ENCODE peak calls at places on chromosomes 11 and 22, in six cellular contexts. E is sigmoid colon, F is mesenchymal stem cell, A is dorsolateral prefrontal cortex, U is tibial nerve, J is pancreas. G is an unnamed sample.
A peak's percentile ranks its signal among the peaks of the same experiment; 100 is the strongest.

GRCh38 chr11:101127348-101127698 is 2.3 kb downstream of the PGR start:
- DNase-seq in E (peak; percentile 69), F (no peak), A (no peak), U (no peak), J (peak; percentile 15), G (no peak)

GRCh38 chr11:827146-827860 is 416 bp upstream of the CRACR2B start:
- DNase-seq in E (no peak), F (no peak), A (no peak), U (no peak), J (peak; percentile 63), G (no peak)

GRCh38 chr22:27572267-27572666 is 229.3 kb downstream of the MN1 start:
- DNase-seq in E (no peak), F (no peak), A (no peak), U (no peak), J (no peak), G (no peak)

GRCh38 chr11:45544826-45545225 is 120.6 kb downstream of the CHST1 start:
- DNase-seq in E (no peak), F (no peak), A (no peak), U (no peak), J (no peak), G (no peak)

GRCh38 chr22:36902143-36902911 is 11.1 kb upstream of the CSF2RB start:
- DNase-seq in E (no peak), F (no peak), A (no peak), U (peak; percentile 20), J (no peak), G (no peak)

GRCh38 chr11:14414470-14415461 is 55.8 kb upstream of the RRAS2 start:
- DNase-seq in E (no peak), F (peak; percentile 23), A (no peak), U (no peak), J (no peak), G (no peak)

GRCh38 chr22:27405672-27406388 is 395.7 kb downstream of the MN1 start:
- DNase-seq in E (no peak), F (peak; percentile 43), A (peak; percentile 38), U (peak; percentile 44), J (peak; percentile 36), G (no peak)

GRCh38 chr22:32634424-32634981 is 159.9 kb downstream of the FBXO7 start:
- DNase-seq in E (no peak), F (no peak), A (no peak), U (no peak), J (no peak), G (no peak)

GRCh38 chr22:42919199-42919598 is 62.1 kb upstream of the ARFGAP3 start:
- DNase-seq in E (peak; percentile 46), F (peak; percentile 65), A (no peak), U (no peak), J (no peak), G (no peak)

GRCh38 chr11:86571273-86571948 is 101.0 kb downstream of the ME3 start:
- DNase-seq in E (no peak), F (no peak), A (no peak), U (no peak), J (no peak), G (no peak)

GRCh38 chr11:46930089-46930488 is 6.5 kb upstream of the CSTPP1 start:
- DNase-seq in E (no peak), F (peak; percentile 85), A (no peak), U (no peak), J (no peak), G (peak; percentile 71)

GRCh38 chr22:30314918-30315317 is 11.8 kb downstream of the TBC1D10A start:
- DNase-seq in E (no peak), F (peak; percentile 68), A (no peak), U (no peak), J (no peak), G (no peak)

GRCh38 chr22:49008682-49009235 is 818.9 kb downstream of the BRD1 start:
- DNase-seq in E (no peak), F (no peak), A (no peak), U (no peak), J (no peak), G (no peak)

GRCh38 chr11:76656571-76657081 is 13.9 kb downstream of the LRRC32 start:
- DNase-seq in E (peak; percentile 59), F (no peak), A (no peak), U (no peak), J (no peak), G (no peak)

GRCh38 chr11:131145806-131146205 is 224.6 kb upstream of the NTM start:
- DNase-seq in E (no peak), F (no peak), A (no peak), U (no peak), J (no peak), G (no peak)

GRCh38 chr11:117591316-117592039 is 205.5 kb downstream of the DSCAML1 start:
- DNase-seq in E (peak; percentile 26), F (no peak), A (no peak), U (no peak), J (no peak), G (no peak)

GRCh38 chr11:125886997-125887372 is 483 bp upstream of the HYLS1 start:
- DNase-seq in E (peak; percentile 74), F (no peak), A (peak; percentile 52), U (peak; percentile 11), J (peak; percentile 42), G (peak; percentile 11)

GRCh38 chr22:37243402-37244113 is 511 bp downstream of the RAC2 start:
- DNase-seq in E (no peak), F (no peak), A (no peak), U (no peak), J (no peak), G (no peak)

GRCh38 chr22:18000441-18001039 is 23.8 kb downstream of the MICAL3 start:
- DNase-seq in E (peak; percentile 69), F (peak; percentile 65), A (no peak), U (no peak), J (peak; percentile 28), G (no peak)

GRCh38 chr11:11641581-11641980 is 19.8 kb upstream of the GALNT18 start:
- DNase-seq in E (no peak), F (no peak), A (no peak), U (no peak), J (no peak), G (no peak)

GRCh38 chr11:88098289-88098688 is 77.0 kb downstream of the RAB38 start:
- DNase-seq in E (no peak), F (no peak), A (no peak), U (no peak), J (no peak), G (no peak)

GRCh38 chr22:43883012-43883661 is 8.7 kb downstream of the PNPLA5 start:
- DNase-seq in E (peak; percentile 54), F (peak; percentile 63), A (peak; percentile 30), U (peak; percentile 12), J (no peak), G (peak; percentile 71)

GRCh38 chr11:125890447-125891100 is 3.1 kb downstream of the HYLS1 start:
- DNase-seq in E (no peak), F (no peak), A (no peak), U (no peak), J (no peak), G (no peak)

GRCh38 chr22:34946339-34946985 is 119.5 kb upstream of the ISX start:
- DNase-seq in E (no peak), F (no peak), A (no peak), U (no peak), J (no peak), G (no peak)

GRCh38 chr11:72972541-72973128 is 158.4 kb downstream of the ATG16L2 start:
- DNase-seq in E (no peak), F (peak; percentile 22), A (no peak), U (no peak), J (no peak), G (no peak)

GRCh38 chr11:72971611-72972010 is 157.4 kb downstream of the ATG16L2 start:
- DNase-seq in E (no peak), F (no peak), A (no peak), U (no peak), J (no peak), G (no peak)

GRCh38 chr11:72974487-72975205 is 160.4 kb downstream of the ATG16L2 start:
- DNase-seq in E (no peak), F (no peak), A (no peak), U (no peak), J (no peak), G (no peak)

GRCh38 chr11:72971211-72971610 is 157.0 kb downstream of the ATG16L2 start:
- DNase-seq in E (no peak), F (no peak), A (no peak), U (no peak), J (no peak), G (no peak)

DNA sequence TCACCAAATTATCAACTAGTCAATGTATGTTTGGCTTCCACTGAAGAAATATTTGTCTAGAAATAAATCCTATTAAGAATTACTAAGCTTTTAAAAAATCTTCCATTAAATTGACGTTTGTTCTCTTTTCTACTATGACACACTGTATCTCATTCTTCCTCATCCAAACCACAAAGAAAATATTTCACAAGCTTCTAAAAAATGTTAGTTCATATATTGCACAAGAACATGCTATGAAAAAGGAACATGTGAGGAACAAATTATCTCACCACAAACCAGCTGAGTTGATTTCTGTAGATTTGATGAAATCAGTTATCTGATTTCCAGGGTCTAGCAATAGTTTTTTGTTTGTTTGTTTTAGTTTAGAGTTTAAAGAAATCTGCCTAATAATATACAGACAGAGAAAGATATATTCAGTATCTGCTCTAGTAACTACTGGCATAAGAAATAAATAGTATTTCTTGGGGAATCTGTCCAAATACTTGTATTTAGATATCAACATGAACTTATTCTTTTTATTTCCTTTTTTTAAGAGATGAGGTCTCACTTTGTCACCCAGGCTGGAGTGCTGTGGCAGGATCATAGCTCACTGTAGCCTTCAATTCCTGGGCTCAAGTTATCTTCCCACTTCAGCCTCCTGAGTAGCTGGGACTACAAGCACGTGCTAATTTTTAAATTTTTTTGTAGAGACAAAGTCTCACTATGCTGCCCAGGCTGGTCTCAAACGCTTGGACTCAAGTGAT is 161.7 kb downstream of the ATG16L2 start:
- DNase-seq in E (no peak), F (peak; percentile 90), A (no peak), U (no peak), J (no peak), G (peak; percentile 50)
- H3K27ac ChIP-seq in E (no peak overlapping the region), F (no peak overlapping the region), A (no peak overlapping the region), U (peak overlapping the region; percentile 90), J (peak overlapping the region; percentile 43), G (peak overlapping the region; percentile 33)

GRCh38 chr22:45328822-45329535 is 19.2 kb downstream of the FAM118A start:
- DNase-seq in E (no peak), F (no peak), A (no peak), U (no peak), J (no peak), G (no peak)
- H3K27ac ChIP-seq in E (peak overlapping the region; percentile 36), F (no peak overlapping the region), A (no peak overlapping the region), U (no peak overlapping the region), J (no peak overlapping the region), G (no peak overlapping the region)

DNA sequence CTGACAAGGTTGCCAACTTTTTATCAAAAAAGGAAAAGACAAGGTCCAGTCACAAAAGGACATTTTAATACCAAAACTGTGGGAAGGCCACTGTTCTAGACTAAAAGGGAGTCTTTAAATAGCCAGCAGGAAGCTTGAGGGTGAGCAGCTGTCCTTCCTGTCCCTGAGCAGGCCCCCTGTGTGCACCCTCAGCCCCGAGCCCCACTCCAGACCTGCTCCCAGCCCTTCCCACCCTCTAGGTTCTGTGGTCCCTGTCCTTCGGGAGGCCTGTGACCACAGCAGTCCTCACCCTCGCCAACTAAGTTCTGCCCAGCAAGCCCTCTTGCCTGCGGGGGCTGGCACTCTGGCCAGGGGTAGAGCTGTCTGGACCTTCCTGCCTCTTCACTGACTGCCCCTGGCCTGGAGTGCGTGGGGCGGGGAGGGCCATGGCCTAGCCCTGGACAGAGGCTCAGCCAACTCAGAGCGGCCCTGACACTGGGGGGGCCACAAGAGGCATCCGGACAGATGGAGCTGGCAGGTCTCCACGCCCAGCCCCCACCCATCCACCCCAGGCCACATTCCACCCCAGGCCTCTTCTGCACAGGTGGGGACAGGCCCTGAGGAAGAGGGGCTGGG is 1.6 kb upstream of the PLXNB2 start:
- DNase-seq in E (no peak), F (peak; percentile 43), A (no peak), U (no peak), J (peak; percentile 23), G (no peak)
- H3K27ac ChIP-seq in E (peak overlapping the region; percentile 89), F (peak overlapping the region; percentile 81), A (peak overlapping the region; percentile 82), U (peak overlapping the region; percentile 92), J (peak overlapping the region; percentile 33), G (no peak overlapping the region)

GRCh38 chr11:64660706-64661105 is 62.3 kb downstream of the NRXN2 start:
- DNase-seq in E (no peak), F (no peak), A (no peak), U (no peak), J (no peak), G (no peak)
- H3K27ac ChIP-seq in E (no peak overlapping the region), F (no peak overlapping the region), A (no peak overlapping the region), U (peak overlapping the region; percentile 9), J (no peak overlapping the region), G (no peak overlapping the region)